ENCODE peak calls at places on chromosomes 6 and 20, in nine cellular contexts. One of them, this sample, is unnamed.

GRCh38 chr20:20161611-20162010 is 109.3 kb downstream of the CFAP61 start:
- DNase-seq in ACHN: no peak
- DNase-seq in GM23248: no peak
- DNase-seq in RWPE1: no peak
- DNase-seq in GM12865: no peak
- DNase-seq in anterior cingulate cortex: no peak
- DNase-seq in activated CD4-positive, CD25-positive, alpha-beta regulatory T cell: no peak
- DNase-seq in epithelial cell of proximal tubule: no peak
- DNase-seq in T-helper 1 cell: no peak
- DNase-seq in this sample: no peak

GRCh38 chr6:133741375-133741861 is 147.5 kb upstream of the TCF21 start:
- DNase-seq in GM12865: no peak
- DNase-seq in T-helper 1 cell: no peak
- DNase-seq in epithelial cell of proximal tubule: peak; percentile 51
- DNase-seq in anterior cingulate cortex: no peak
- DNase-seq in activated CD4-positive, CD25-positive, alpha-beta regulatory T cell: no peak
- DNase-seq in GM23248: peak; percentile 16
- DNase-seq in RWPE1: no peak
- DNase-seq in ACHN: no peak
- DNase-seq in this sample: no peak

GRCh38 chr6:154930490-154930889 is 64.6 kb upstream of the TIAM2 start:
- DNase-seq in RWPE1: no peak
- DNase-seq in ACHN: no peak
- DNase-seq in GM23248: no peak
- DNase-seq in GM12865: no peak
- DNase-seq in activated CD4-positive, CD25-positive, alpha-beta regulatory T cell: no peak
- DNase-seq in T-helper 1 cell: no peak
- DNase-seq in epithelial cell of proximal tubule: no peak
- DNase-seq in anterior cingulate cortex: no peak
- DNase-seq in this sample: no peak

GRCh38 chr6:142756215-142756630 is 188.8 kb downstream of the HIVEP2 start:
- DNase-seq in GM23248: peak; percentile 81
- DNase-seq in activated CD4-positive, CD25-positive, alpha-beta regulatory T cell: no peak
- DNase-seq in GM12865: no peak
- DNase-seq in epithelial cell of proximal tubule: peak; percentile 26
- DNase-seq in RWPE1: peak; percentile 30
- DNase-seq in anterior cingulate cortex: no peak
- DNase-seq in ACHN: peak; percentile 74
- DNase-seq in T-helper 1 cell: no peak
- DNase-seq in this sample: no peak

GRCh38 chr6:152223622-152224021 is 413.5 kb downstream of the SYNE1 start:
- DNase-seq in anterior cingulate cortex: no peak
- DNase-seq in GM23248: no peak
- DNase-seq in activated CD4-positive, CD25-positive, alpha-beta regulatory T cell: no peak
- DNase-seq in RWPE1: no peak
- DNase-seq in epithelial cell of proximal tubule: no peak
- DNase-seq in GM12865: no peak
- DNase-seq in ACHN: no peak
- DNase-seq in T-helper 1 cell: no peak
- DNase-seq in this sample: no peak

GRCh38 chr20:12414446-12415274 is 497.0 kb downstream of the BTBD3 start:
- DNase-seq in RWPE1: peak; percentile 5
- DNase-seq in ACHN: no peak
- DNase-seq in GM23248: no peak
- DNase-seq in activated CD4-positive, CD25-positive, alpha-beta regulatory T cell: no peak
- DNase-seq in anterior cingulate cortex: peak; percentile 8
- DNase-seq in epithelial cell of proximal tubule: no peak
- DNase-seq in GM12865: no peak
- DNase-seq in T-helper 1 cell: no peak
- DNase-seq in this sample: no peak

GRCh38 chr20:24720957-24721356 is 228.1 kb upstream of the CST7 start:
- DNase-seq in GM12865: no peak
- DNase-seq in activated CD4-positive, CD25-positive, alpha-beta regulatory T cell: no peak
- DNase-seq in epithelial cell of proximal tubule: no peak
- DNase-seq in T-helper 1 cell: no peak
- DNase-seq in GM23248: no peak
- DNase-seq in anterior cingulate cortex: no peak
- DNase-seq in RWPE1: no peak
- DNase-seq in ACHN: no peak
- DNase-seq in this sample: no peak

GRCh38 chr6:158611600-158612041 is 32.9 kb downstream of the DYNLT1 start:
- DNase-seq in GM12865: no peak
- DNase-seq in T-helper 1 cell: no peak
- DNase-seq in ACHN: no peak
- DNase-seq in anterior cingulate cortex: no peak
- DNase-seq in GM23248: no peak
- DNase-seq in epithelial cell of proximal tubule: no peak
- DNase-seq in activated CD4-positive, CD25-positive, alpha-beta regulatory T cell: no peak
- DNase-seq in RWPE1: peak; percentile 27
- DNase-seq in this sample: no peak

GRCh38 chr6:43243649-43244321 is 504 bp downstream of the TTBK1 start:
- DNase-seq in epithelial cell of proximal tubule: no peak
- DNase-seq in activated CD4-positive, CD25-positive, alpha-beta regulatory T cell: no peak
- DNase-seq in anterior cingulate cortex: no peak
- DNase-seq in GM23248: no peak
- DNase-seq in ACHN: no peak
- DNase-seq in RWPE1: no peak
- DNase-seq in GM12865: no peak
- DNase-seq in T-helper 1 cell: no peak
- DNase-seq in this sample: no peak

This sample was measured in T-cell.